ENCODE peak calls at places on chromosomes 11 and 22, in four cellular contexts. Y, F, G and M are unnamed samples.

GRCh38 chr11:118000850-118001228 is 14.6 kb downstream of the IL10RA start:
- DNase-seq in Y (no peak), F (no peak), G (no peak), M (no peak)

GRCh38 chr11:35680506-35680905 is 17.9 kb downstream of the TRIM44 start:
- DNase-seq in Y (no peak), F (no peak), G (no peak), M (no peak)

GRCh38 chr22:39723899-39724351 is 153.4 kb downstream of the CACNA1I start:
- DNase-seq in Y (no peak), F (peak), G (no peak), M (no peak)

GRCh38 chr11:115887727-115888126 is 383.5 kb upstream of the CADM1 start:
- DNase-seq in Y (no peak), F (no peak), G (no peak), M (no peak)

GRCh38 chr22:37633082-37633692 is 6.3 kb upstream of the SH3BP1 start:
- DNase-seq in Y (no peak), F (no peak), G (peak), M (no peak)

GRCh38 chr11:97110376-97110775 is 720.6 kb downstream of the JRKL start:
- DNase-seq in Y (no peak), F (no peak), G (no peak), M (no peak)

GRCh38 chr11:127624455-127624854 is 623.9 kb upstream of the KIRREL3 start:
- DNase-seq in Y (no peak), F (no peak), G (no peak), M (no peak)

GRCh38 chr11:28384418-28384817 is 276.2 kb downstream of the METTL15 start:
- DNase-seq in Y (peak), F (no peak), G (no peak), M (no peak)

GRCh38 chr11:93143186-93143585 is 54.6 kb downstream of the SLC36A4 start:
- DNase-seq in Y (no peak), F (no peak), G (no peak), M (no peak)

GRCh38 chr22:37802310-37803194 is 5.2 kb upstream of the GCAT start:
- DNase-seq in Y (peak), F (peak), G (no peak), M (peak)

GRCh38 chr11:75717608-75718403 is at the start of gene MOGAT2:
- DNase-seq in Y (no peak), F (no peak), G (no peak), M (no peak)

GRCh38 chr11:113901141-113901540 is 3.5 kb upstream of the HTR3B start:
- DNase-seq in Y (no peak), F (no peak), G (no peak), M (no peak)

GRCh38 chr11:120432056-120433018 is 79.2 kb upstream of the GRIK4 start:
- DNase-seq in Y (peak), F (peak), G (peak), M (no peak)

GRCh38 chr22:23764931-23765881 is 2.4 kb downstream of the C22orf15 start:
- DNase-seq in Y (no peak), F (no peak), G (no peak), M (no peak)

GRCh38 chr22:41524283-41524682 is 20.0 kb downstream of the POLR3H start:
- DNase-seq in Y (no peak), F (no peak), G (no peak), M (no peak)

GRCh38 chr22:35357883-35358621 is 22.8 kb upstream of the HMOX1 start:
- DNase-seq in Y (peak), F (no peak), G (no peak), M (no peak)

GRCh38 chr11:17763703-17764102 is 29.1 kb downstream of the KCNC1 start:
- DNase-seq in Y (no peak), F (no peak), G (no peak), M (no peak)

GRCh38 chr11:115578275-115578674 is 74.1 kb upstream of the CADM1 start:
- DNase-seq in Y (no peak), F (no peak), G (no peak), M (no peak)

GRCh38 chr11:83574516-83574915 is 288.3 kb upstream of the CCDC90B start:
- DNase-seq in Y (no peak), F (no peak), G (no peak), M (no peak)

GRCh38 chr11:35845860-35846259 is 98.0 kb upstream of the LDLRAD3 start:
- DNase-seq in Y (no peak), F (no peak), G (no peak), M (no peak)

GRCh38 chr11:12862761-12863469 is 146.2 kb upstream of the RASSF10 start:
- DNase-seq in Y (peak), F (no peak), G (no peak), M (peak)

GRCh38 chr11:129410561-129410960 is 34.9 kb downstream of the BARX2 start:
- DNase-seq in Y (no peak), F (no peak), G (no peak), M (no peak)

GRCh38 chr22:48669226-48669625 is 1158.4 kb downstream of the BRD1 start:
- DNase-seq in Y (no peak), F (no peak), G (no peak), M (no peak)

GRCh38 chr22:44091021-44091721 is 67.1 kb downstream of the PARVB start:
- DNase-seq in Y (peak), F (peak), G (no peak), M (peak)

GRCh38 chr11:130428271-130428670 is at the start of gene ADAMTS8:
- DNase-seq in Y (no peak), F (no peak), G (no peak), M (peak)

GRCh38 chr11:129315781-129316579 is 59.7 kb upstream of the BARX2 start:
- DNase-seq in Y (no peak), F (peak), G (no peak), M (no peak)

GRCh38 chr11:12853652-12854296 is 155.3 kb upstream of the RASSF10 start:
- DNase-seq in Y (peak), F (no peak), G (no peak), M (no peak)

GRCh38 chr22:25210831-25211230 is 8.6 kb upstream of the CRYBB2 start:
- DNase-seq in Y (no peak), F (no peak), G (no peak), M (no peak)
- TF ChIP-seq PBX3 in Y (no peak), F (no peak), G (no peak), M (no peak)

GRCh38 chr11:32152821-32153220 is 61.9 kb downstream of the RCN1 start:
- DNase-seq in Y (no peak), F (no peak), G (no peak), M (no peak)
- TF ChIP-seq PBX3 in Y (no peak), F (no peak), G (no peak), M (no peak)

DNA sequence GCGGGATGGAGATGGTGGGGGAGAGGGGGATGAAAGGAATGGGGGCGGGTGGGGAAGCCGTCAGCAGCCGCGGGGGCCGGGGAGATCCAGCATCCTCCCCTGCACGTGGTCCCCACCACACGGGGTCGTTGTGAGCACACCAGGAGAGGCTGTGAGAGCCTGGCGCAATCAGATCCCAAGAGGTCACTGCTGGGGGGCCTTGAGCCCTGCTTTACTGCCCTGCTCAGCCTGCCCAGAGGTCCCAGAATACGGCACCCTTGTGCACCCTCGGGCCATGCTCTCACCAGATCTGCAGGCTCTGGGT is 7.4 kb downstream of the CABP7 start:
- DNase-seq in Y (peak), F (peak), G (no peak), M (peak)
- TF ChIP-seq PBX3 in Y (no peak), F (no peak), G (no peak), M (no peak)

GRCh38 chr11:9479899-9480298 is 19.1 kb downstream of the ZNF143 start:
- DNase-seq in Y (no peak), F (no peak), G (no peak), M (no peak)
- TF ChIP-seq PBX3 in Y (no peak), F (no peak), G (no peak), M (no peak)

GRCh38 chr11:30019481-30019880 is 2.7 kb upstream of the KCNA4 start:
- DNase-seq in Y (no peak), F (no peak), G (no peak), M (no peak)
- TF ChIP-seq PBX3 in Y (no peak), F (no peak), G (no peak), M (no peak)

GRCh38 chr22:30969532-30970355 is 679 bp downstream of the TUG1 start:
- DNase-seq in Y (peak), F (peak), G (no peak), M (no peak)
- TF ChIP-seq PBX3 in Y (no peak), F (no peak), G (no peak), M (no peak)

DNA sequence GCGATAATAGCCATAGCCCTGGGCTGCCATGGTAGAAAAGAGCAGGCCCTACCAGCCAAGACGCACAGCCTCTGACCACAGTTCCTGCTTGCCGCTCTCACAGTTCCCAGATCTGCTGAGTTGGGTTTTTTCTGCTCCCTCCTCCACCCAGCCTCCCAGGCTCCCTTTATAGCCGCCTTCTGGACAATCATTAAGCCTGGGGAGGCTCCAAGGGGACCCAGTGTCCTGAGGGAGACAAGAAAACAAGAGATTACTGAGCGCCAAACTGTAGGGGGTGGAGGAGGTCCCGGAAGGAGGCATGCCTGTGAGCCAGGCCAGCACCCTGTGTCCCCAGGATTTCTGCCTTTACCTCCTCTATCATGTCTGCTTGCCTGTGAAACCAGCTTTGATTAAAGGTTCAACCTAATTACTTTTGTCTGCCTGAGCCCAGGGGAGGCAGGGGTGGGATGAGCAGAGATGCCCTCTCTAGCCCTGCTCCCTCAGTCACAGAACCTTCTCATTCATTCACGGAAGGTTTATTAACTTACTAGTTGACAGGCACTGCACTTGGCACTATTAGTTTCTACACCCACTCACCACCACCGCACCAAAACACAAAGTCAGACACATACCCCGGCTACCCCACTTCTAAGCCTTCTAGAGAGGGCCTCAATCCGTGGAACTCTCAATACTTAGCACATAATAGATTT is 1.2 kb downstream of the SLC37A4 start:
- DNase-seq in Y (no peak), F (peak), G (no peak), M (peak)
- TF ChIP-seq PBX3 in Y (no peak), F (no peak), G (no peak), M (no peak)

GRCh38 chr11:134436781-134437180 is 24.7 kb upstream of the B3GAT1 start:
- DNase-seq in Y (no peak), F (no peak), G (no peak), M (no peak)
- TF ChIP-seq PBX3 in Y (no peak), F (no peak), G (no peak), M (no peak)

GRCh38 chr22:25364736-25365241 is 145.3 kb downstream of the CRYBB2 start:
- DNase-seq in Y (no peak), F (no peak), G (no peak), M (no peak)
- TF ChIP-seq PBX3 in Y (no peak), F (no peak), G (no peak), M (no peak)

GRCh38 chr22:50270302-50271010 is at the start of gene MAPK11:
- DNase-seq in Y (peak), F (peak), G (no peak), M (peak)
- TF ChIP-seq PBX3 in Y (no peak), F (peak), G (no peak), M (no peak)